ENCODE peak calls at places on chromosomes 11 and 22, in six cellular contexts. D, C, M, F, K and I are unnamed samples.

GRCh38 chr11:8080674-8081590 is at the start of gene TUB:
- DNase-seq in D (no peak), C (no peak), M (no peak), F (no peak), K (no peak), I (peak; percentile 50)

GRCh38 chr11:129917231-129917630 is 21.9 kb upstream of the NFRKB start:
- DNase-seq in D (no peak), C (no peak), M (no peak), F (no peak), K (no peak), I (no peak)

GRCh38 chr11:289706-290620 is 1.0 kb downstream of the PGGHG start:
- DNase-seq in D (no peak), C (no peak), M (no peak), F (peak; percentile 64), K (no peak), I (no peak)

GRCh38 chr11:35615911-35616900 is 2.1 kb upstream of the FJX1 start:
- DNase-seq in D (peak; percentile 63), C (no peak), M (no peak), F (no peak), K (no peak), I (peak; percentile 57)

GRCh38 chr11:10022764-10023163 is 271.3 kb downstream of the SBF2 start:
- DNase-seq in D (no peak), C (no peak), M (no peak), F (no peak), K (no peak), I (no peak)

GRCh38 chr22:19879248-19879575 is 24.5 kb upstream of the GNB1L start:
- DNase-seq in D (no peak), C (no peak), M (peak; percentile 12), F (no peak), K (no peak), I (no peak)

GRCh38 chr11:75308986-75309385 is 42.5 kb downstream of the ARRB1 start:
- DNase-seq in D (no peak), C (no peak), M (no peak), F (no peak), K (no peak), I (no peak)

GRCh38 chr11:65576867-65577755 is 1.3 kb downstream of the EHBP1L1 start:
- DNase-seq in D (no peak), C (no peak), M (no peak), F (peak; percentile 90), K (no peak), I (no peak)

GRCh38 chr11:60396790-60397189 is 531 bp downstream of the MS4A14 start:
- DNase-seq in D (no peak), C (no peak), M (no peak), F (no peak), K (no peak), I (peak; percentile 19)

GRCh38 chr22:24834845-24835570 is 29.0 kb downstream of the SGSM1 start:
- DNase-seq in D (no peak), C (no peak), M (no peak), F (no peak), K (no peak), I (no peak)

GRCh38 chr22:31077681-31078080 is 3.4 kb upstream of the SMTN start:
- DNase-seq in D (no peak), C (no peak), M (no peak), F (no peak), K (no peak), I (no peak)

GRCh38 chr22:47553436-47553835 is 791.0 kb downstream of the TBC1D22A start:
- DNase-seq in D (no peak), C (no peak), M (no peak), F (no peak), K (no peak), I (no peak)

GRCh38 chr11:65590240-65590738 is 5.3 kb downstream of the KCNK7 start:
- DNase-seq in D (no peak), C (no peak), M (no peak), F (no peak), K (no peak), I (no peak)

GRCh38 chr11:112878228-112878627 is 83.0 kb upstream of the NCAM1 start:
- DNase-seq in D (no peak), C (no peak), M (peak; percentile 36), F (no peak), K (no peak), I (no peak)

GRCh38 chr11:85595285-85595884 is 31.8 kb downstream of the DLG2 start:
- DNase-seq in D (no peak), C (no peak), M (no peak), F (no peak), K (peak; percentile 23), I (peak; percentile 32)

GRCh38 chr22:46563381-46564083 is 26.1 kb upstream of the CELSR1 start:
- DNase-seq in D (peak; percentile 32), C (no peak), M (peak; percentile 89), F (peak; percentile 87), K (no peak), I (peak; percentile 87)

GRCh38 chr11:94882931-94883330 is 90.4 kb downstream of the CWC15 start:
- DNase-seq in D (no peak), C (no peak), M (no peak), F (no peak), K (no peak), I (peak; percentile 1)

GRCh38 chr11:61361237-61361636 is 445 bp downstream of the CYB561A3 start:
- DNase-seq in D (no peak), C (no peak), M (no peak), F (no peak), K (no peak), I (no peak)

GRCh38 chr22:50085211-50085999 is at the start of gene MLC1:
- DNase-seq in D (no peak), C (no peak), M (no peak), F (no peak), K (no peak), I (peak; percentile 56)

GRCh38 chr22:41907436-41908401 is 7.2 kb downstream of the SHISA8 start:
- DNase-seq in D (no peak), C (no peak), M (no peak), F (peak; percentile 46), K (no peak), I (no peak)

GRCh38 chr11:106014035-106014434 is 8.0 kb downstream of the MSANTD4 start:
- DNase-seq in D (no peak), C (no peak), M (no peak), F (no peak), K (no peak), I (no peak)

GRCh38 chr11:100774132-100774531 is 87.0 kb downstream of the ARHGAP42 start:
- DNase-seq in D (no peak), C (no peak), M (no peak), F (no peak), K (no peak), I (no peak)

DNA sequence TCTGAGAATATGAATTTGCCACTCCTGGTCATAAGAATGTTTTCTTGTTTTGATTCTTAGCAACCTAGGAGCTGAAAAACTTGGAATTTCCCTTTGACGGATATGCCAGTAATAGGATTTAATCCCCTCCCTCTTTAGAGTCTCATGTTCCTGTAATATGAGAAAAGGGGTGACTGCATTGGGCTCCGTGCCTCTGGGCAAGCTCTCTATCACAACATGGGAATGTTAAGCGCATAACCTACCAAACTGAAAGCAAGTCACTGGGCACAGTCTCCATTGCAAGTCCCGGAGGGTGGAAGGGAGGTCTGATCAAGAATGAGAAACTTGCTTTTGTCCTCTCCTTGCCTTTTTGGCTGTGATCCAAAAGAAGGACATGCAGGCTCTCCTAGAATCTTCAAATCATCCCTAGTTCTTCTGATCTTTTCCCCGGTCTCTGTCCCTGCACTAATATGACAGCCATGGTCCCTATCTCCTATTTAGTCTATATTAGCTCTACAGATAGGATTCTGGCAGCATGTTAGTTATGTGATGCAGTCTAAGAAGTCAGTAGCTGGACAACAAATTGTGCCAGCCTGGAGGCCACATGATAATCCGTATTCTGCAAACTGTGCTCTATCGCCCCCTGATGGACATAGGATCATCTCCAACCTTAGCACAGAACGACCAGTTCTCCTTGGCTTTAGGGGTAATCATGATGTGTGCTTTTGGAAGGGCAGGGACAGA is 11.7 kb downstream of the OR10D3 start:
- DNase-seq in D (peak; percentile 55), C (peak; percentile 14), M (peak; percentile 41), F (no peak), K (peak; percentile 10), I (peak; percentile 49)
- TF ChIP-seq CTCF in D (peak; percentile 89), C (peak; percentile 82), M (peak; percentile 74), F (peak; percentile 69), K (peak; percentile 83), I (peak; percentile 61)

GRCh38 chr11:127133061-127133460 is 132.5 kb upstream of the KIRREL3 start:
- DNase-seq in D (no peak), C (no peak), M (no peak), F (no peak), K (no peak), I (no peak)

GRCh38 chr11:127136438-127136837 is 135.9 kb upstream of the KIRREL3 start:
- DNase-seq in D (no peak), C (no peak), M (no peak), F (no peak), K (no peak), I (no peak)
- TF ChIP-seq CTCF in D (peak; percentile 17), C (no peak), M (peak; percentile 28), F (no peak), K (no peak), I (no peak)

DNA sequence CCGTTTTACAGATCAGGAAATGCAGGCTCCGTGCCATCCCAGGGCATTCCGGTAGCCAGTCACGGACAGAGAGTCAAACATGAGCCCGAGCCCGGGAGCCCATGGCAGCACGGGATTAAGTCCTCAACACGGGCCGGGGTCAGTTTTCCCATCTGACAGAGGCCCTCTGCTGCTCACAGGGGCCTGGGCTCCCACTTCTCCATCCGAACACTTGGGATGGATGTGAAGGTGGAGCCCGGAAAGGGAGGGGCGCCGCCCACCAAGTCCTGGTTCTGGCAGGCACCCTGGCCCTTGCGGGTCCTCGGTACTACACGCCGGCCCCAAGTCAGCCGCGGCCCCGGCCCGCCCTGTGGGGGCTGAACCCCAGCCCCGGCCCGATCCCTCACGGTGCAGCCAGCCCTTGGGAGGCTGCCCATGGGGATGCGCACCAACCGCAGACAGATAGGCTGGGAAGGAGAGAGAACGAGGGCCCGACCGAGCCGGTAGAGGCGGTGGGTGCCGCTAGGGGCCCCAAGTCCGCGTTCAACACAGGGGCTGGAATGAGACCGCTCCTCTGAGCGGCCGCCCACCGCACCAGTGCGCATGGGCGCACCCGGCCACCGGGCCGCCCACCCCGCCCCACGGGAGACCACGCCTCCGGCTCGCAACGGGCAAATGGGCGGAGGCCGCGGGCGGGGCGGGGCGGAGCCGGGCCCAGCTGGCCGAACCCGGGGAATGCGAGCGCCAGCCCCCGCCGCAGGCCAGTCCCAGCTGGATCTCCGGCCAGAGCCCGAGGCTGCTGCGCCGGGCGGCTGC is at the start of gene CAPN5:
- DNase-seq in D (peak; percentile 89), C (peak; percentile 51), M (peak; percentile 98), F (peak; percentile 93), K (peak; percentile 65), I (peak; percentile 98)
- TF ChIP-seq CTCF in D (peak; percentile 61), C (peak; percentile 33), M (peak; percentile 23), F (peak; percentile 17), K (peak; percentile 41), I (no peak)

GRCh38 chr11:31267720-31268119 is 101.8 kb downstream of the DCDC1 start:
- DNase-seq in D (no peak), C (no peak), M (no peak), F (no peak), K (no peak), I (no peak)

GRCh38 chr11:31262761-31263160 is 106.8 kb downstream of the DCDC1 start:
- DNase-seq in D (no peak), C (peak; percentile 56), M (no peak), F (no peak), K (no peak), I (no peak)

DNA sequence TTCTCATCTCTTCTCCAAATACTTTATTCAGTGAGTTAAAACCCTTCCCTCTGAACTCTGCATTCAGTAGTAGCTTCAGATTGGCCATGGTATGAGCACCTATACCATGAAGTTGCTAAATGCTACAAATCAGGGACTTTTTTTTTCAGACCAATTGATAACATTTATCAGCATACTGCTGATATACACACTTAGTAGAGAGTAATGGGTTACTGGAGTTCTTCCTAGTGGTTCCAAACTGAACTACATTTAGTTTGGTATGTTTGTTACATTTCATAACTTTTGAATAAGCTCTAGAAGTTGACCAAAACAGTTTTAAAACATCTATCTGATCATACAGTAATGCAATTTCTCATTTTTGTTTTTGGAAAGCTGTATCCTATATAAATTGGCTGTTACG is 104.7 kb downstream of the DCDC1 start:
- DNase-seq in D (no peak), C (no peak), M (no peak), F (no peak), K (no peak), I (no peak)
- TF ChIP-seq CTCF in D (no peak), C (no peak), M (peak; percentile 36), F (no peak), K (no peak), I (no peak)